ENCODE peak calls at places on chromosomes 13 and 19, in six cellular contexts. Z is fibroblast of pulmonary artery; P is IMR-90; C is AG08396; Y is stimulated activated CD4-positive, alpha-beta T cell treated with anti-CD3 and anti-CD28 coated beads, Interleukin-1b, Interleukin-23, amount 100 ng/mL, for 24 hours; E is pons. V is an unnamed sample.

GRCh38 chr19:38665219-38665931 is 17.9 kb downstream of the ACTN4 start:
- DNase-seq in Z (no peak), P (no peak), C (no peak), Y (no peak), E (no peak), V (no peak)

GRCh38 chr19:51726049-51726448 is 2.3 kb upstream of the HAS1 start:
- DNase-seq in Z (peak), P (peak), C (peak), Y (no peak), E (peak), V (peak)

GRCh38 chr13:114099918-114100445 is 32.4 kb downstream of the RASA3 start:
- DNase-seq in Z (peak), P (peak), C (peak), Y (no peak), E (no peak), V (no peak)

GRCh38 chr13:96621634-96622033 is 372.6 kb downstream of the OXGR1 start:
- DNase-seq in Z (no peak), P (no peak), C (no peak), Y (no peak), E (no peak), V (no peak)

GRCh38 chr13:51643114-51643881 is 59.0 kb downstream of the WDFY2 start:
- DNase-seq in Z (peak), P (peak), C (peak), Y (no peak), E (no peak), V (no peak)

GRCh38 chr19:1058112-1058511 is 8.9 kb upstream of the ARHGAP45 start:
- DNase-seq in Z (no peak), P (no peak), C (no peak), Y (no peak), E (no peak), V (no peak)

GRCh38 chr19:35458821-35459391 is 10.8 kb downstream of the FFAR2 start:
- DNase-seq in Z (no peak), P (no peak), C (no peak), Y (no peak), E (no peak), V (no peak)

GRCh38 chr19:54248016-54248601 is 5.5 kb upstream of the LILRA6 start:
- DNase-seq in Z (peak), P (peak), C (no peak), Y (peak), E (peak), V (peak)

GRCh38 chr13:111034811-111035210 is 80.3 kb upstream of the ARHGEF7 start:
- DNase-seq in Z (peak), P (peak), C (peak), Y (no peak), E (no peak), V (no peak)

GRCh38 chr19:51354742-51355148 is 11.4 kb downstream of the ETFB start:
- DNase-seq in Z (peak), P (peak), C (no peak), Y (no peak), E (peak), V (peak)

GRCh38 chr13:102651892-102652291 is 43.0 kb downstream of the METTL21C start:
- DNase-seq in Z (peak), P (peak), C (no peak), Y (no peak), E (no peak), V (no peak)

GRCh38 chr13:30832845-30833332 is 73.2 kb upstream of the MEDAG start:
- DNase-seq in Z (peak), P (no peak), C (no peak), Y (peak), E (no peak), V (no peak)

GRCh38 chr13:109156181-109156935 is 526.9 kb downstream of the MYO16 start:
- DNase-seq in Z (peak), P (peak), C (peak), Y (no peak), E (no peak), V (no peak)

GRCh38 chr19:45322311-45322710 is 364 bp downstream of the CKM start:
- DNase-seq in Z (no peak), P (no peak), C (no peak), Y (no peak), E (no peak), V (no peak)

GRCh38 chr13:47092202-47092601 is 195.3 kb upstream of the HTR2A start:
- DNase-seq in Z (no peak), P (no peak), C (no peak), Y (no peak), E (no peak), V (no peak)

GRCh38 chr19:2976609-2977000 is 759 bp upstream of the TLE6 start:
- DNase-seq in Z (no peak), P (no peak), C (peak), Y (no peak), E (no peak), V (no peak)

GRCh38 chr13:44323754-44324153 is 49.9 kb upstream of the SERP2 start:
- DNase-seq in Z (no peak), P (no peak), C (no peak), Y (no peak), E (no peak), V (no peak)

GRCh38 chr19:51144482-51145045 is 2.5 kb downstream of the SIGLEC7 start:
- DNase-seq in Z (no peak), P (no peak), C (no peak), Y (no peak), E (no peak), V (no peak)

GRCh38 chr13:59424661-59425060 is 739.1 kb downstream of the DIAPH3 start:
- DNase-seq in Z (peak), P (peak), C (no peak), Y (no peak), E (no peak), V (no peak)